ENCODE peak calls at places on chromosomes 16 and 17, in ten cellular contexts. H is activated B cell treated with CpG ODN at 0.5 μM for 24 hours; Z is cardiac fibroblast; S is GOT3; X is stimulated activated CD4-positive, alpha-beta T cell treated with anti-CD3 and anti-CD28 coated beads, Interleukin-4, amount 100 ng/mL, for 1 hour; K is activated CD4-positive, alpha-beta T cell treated with anti-CD3 and anti-CD28 coated beads, Interleukin-2, amount 10 ng/mL, durations not matched to agents 7 days and 5 days; T is GM04504; M is GDM1; O is lower leg skin; W is AG04449. L is an unnamed sample.

GRCh38 chr17:42276609-42277341 is 584 bp upstream of the STAT5B start:
- DNase-seq in H (no peak), S (no peak), X (peak; percentile 23), W (no peak), T (peak; percentile 61), M (peak; percentile 38), K (no peak), Z (peak; percentile 89), O (peak; percentile 95), L (peak; percentile 52)

GRCh38 chr17:56681561-56682266 is 88.2 kb downstream of the NOG start:
- DNase-seq in Z (peak; percentile 50), S (no peak), X (no peak), H (no peak), W (peak; percentile 54), M (peak; percentile 40), K (peak; percentile 35), T (peak; percentile 64), O (peak; percentile 34), L (no peak)

GRCh38 chr16:17369441-17369951 is 101.3 kb downstream of the XYLT1 start:
- DNase-seq in X (peak; percentile 44), H (no peak), M (peak; percentile 83), K (peak; percentile 87), T (no peak), S (no peak), W (no peak), Z (no peak), O (no peak), L (no peak)

GRCh38 chr17:72667096-72668063 is 425.1 kb downstream of the SLC39A11 start:
- DNase-seq in S (no peak), M (no peak), O (no peak), Z (no peak), X (no peak), W (no peak), H (no peak), T (no peak), K (no peak), L (no peak)

GRCh38 chr17:50626037-50626574 is 8.6 kb upstream of the ABCC3 start:
- DNase-seq in H (peak; percentile 47), X (peak; percentile 68), K (peak; percentile 65), W (no peak), Z (peak; percentile 90), S (peak; percentile 18), T (peak; percentile 35), O (peak; percentile 95), M (peak; percentile 58), L (peak; percentile 88)

GRCh38 chr16:51139568-51139967 is 11.5 kb downstream of the SALL1 start:
- DNase-seq in H (no peak), T (no peak), X (no peak), O (no peak), S (no peak), M (no peak), W (no peak), K (no peak), Z (no peak), L (no peak)

GRCh38 chr16:27316038-27316680 is 2.4 kb downstream of the IL4R start:
- DNase-seq in T (no peak), K (no peak), O (peak; percentile 78), W (no peak), Z (no peak), S (no peak), H (no peak), X (no peak), M (no peak), L (no peak)

GRCh38 chr17:68468785-68469184 is 11.5 kb upstream of the WIPI1 start:
- DNase-seq in M (no peak), H (no peak), T (no peak), O (no peak), X (no peak), K (no peak), W (no peak), S (no peak), Z (peak; percentile 41), L (no peak)

GRCh38 chr17:77455111-77455877 is 314.5 kb downstream of the SEC14L1 start:
- DNase-seq in H (no peak), K (peak; percentile 35), Z (peak; percentile 93), M (no peak), X (peak; percentile 50), T (no peak), W (no peak), S (no peak), O (no peak), L (no peak)

GRCh38 chr17:47604268-47604927 is 45.3 kb upstream of the KPNB1 start:
- DNase-seq in W (no peak), X (no peak), T (no peak), M (no peak), H (no peak), K (no peak), S (no peak), Z (peak; percentile 45), O (no peak), L (no peak)

GRCh38 chr17:49108318-49108717 is 24.3 kb upstream of the B4GALNT2 start:
- DNase-seq in M (no peak), O (no peak), H (no peak), K (no peak), T (peak; percentile 16), Z (peak; percentile 74), X (no peak), W (peak; percentile 69), S (no peak), L (no peak)

GRCh38 chr16:5615868-5616642 is 518.5 kb upstream of the EEF2KMT start:
- DNase-seq in T (no peak), O (no peak), W (no peak), K (peak; percentile 30), H (no peak), M (peak; percentile 37), Z (no peak), X (peak; percentile 23), S (no peak), L (peak; percentile 76)

GRCh38 chr17:77451894-77452852 is 311.4 kb downstream of the SEC14L1 start:
- DNase-seq in K (no peak), M (no peak), Z (peak; percentile 83), H (no peak), O (peak; percentile 95), T (no peak), X (peak; percentile 52), S (peak; percentile 29), W (no peak), L (peak; percentile 50)

GRCh38 chr16:50474138-50474537 is 74.1 kb upstream of the NKD1 start:
- DNase-seq in T (no peak), Z (no peak), X (peak; percentile 9), H (no peak), O (peak; percentile 25), M (no peak), W (no peak), K (no peak), S (no peak), L (no peak)

GRCh38 chr17:19346351-19347255 is 15.9 kb downstream of the B9D1 start:
- DNase-seq in T (peak; percentile 90), S (peak; percentile 32), O (peak; percentile 92), W (peak; percentile 62), X (no peak), K (no peak), M (no peak), Z (peak; percentile 85), H (no peak), L (no peak)

GRCh38 chr17:69960755-69961154 is 114.3 kb upstream of the KCNJ16 start:
- DNase-seq in Z (peak; percentile 3), X (no peak), K (no peak), M (no peak), O (no peak), S (no peak), T (no peak), H (no peak), W (no peak), L (no peak)

GRCh38 chr16:69364088-69364487 is 12.5 kb upstream of the TMED6 start:
- DNase-seq in W (no peak), K (no peak), Z (no peak), M (no peak), O (no peak), X (no peak), H (no peak), S (no peak), T (no peak), L (no peak)

GRCh38 chr16:84965428-84966149 is 45.7 kb downstream of the ZDHHC7 start:
- DNase-seq in K (no peak), S (no peak), Z (no peak), W (no peak), T (no peak), X (no peak), O (no peak), H (no peak), M (no peak), L (no peak)

GRCh38 chr17:57889892-57890856 is 40.3 kb upstream of the MRPS23 start:
- DNase-seq in K (no peak), Z (peak; percentile 88), X (no peak), H (no peak), O (peak; percentile 95), M (no peak), T (peak; percentile 86), W (no peak), S (peak; percentile 45), L (no peak)

GRCh38 chr16:72664122-72664479 is 383.8 kb downstream of the ZFHX3 start:
- DNase-seq in S (no peak), K (no peak), H (no peak), M (no peak), O (no peak), T (no peak), X (no peak), W (no peak), Z (no peak), L (no peak)

GRCh38 chr16:3655030-3655790 is 719 bp downstream of the DNASE1 start:
- DNase-seq in M (no peak), K (no peak), S (no peak), Z (no peak), W (no peak), O (no peak), H (no peak), X (no peak), T (no peak), L (no peak)

L was measured in endothelial cell.